ENCODE peak calls at places on chromosomes 16 and 17, in five cellular contexts. One of them, this sample, is unnamed.

GRCh38 chr16:77961811-77962210 is 60.5 kb upstream of the CLEC3A start:
- DNase-seq in heart right ventricle: no peak
- DNase-seq in tibial artery: no peak
- DNase-seq in cardiac muscle cell: no peak
- DNase-seq in pancreas: no peak
- DNase-seq in this sample: no peak

GRCh38 chr16:69855587-69855986 is 93.5 kb downstream of the WWP2 start:
- DNase-seq in tibial artery: no peak
- DNase-seq in cardiac muscle cell: peak; percentile 21
- DNase-seq in pancreas: no peak
- DNase-seq in heart right ventricle: no peak
- DNase-seq in this sample: no peak

GRCh38 chr16:22736791-22737190 is 77.2 kb upstream of the HS3ST2 start:
- DNase-seq in pancreas: no peak
- DNase-seq in tibial artery: no peak
- DNase-seq in heart right ventricle: no peak
- DNase-seq in cardiac muscle cell: no peak
- DNase-seq in this sample: no peak

GRCh38 chr17:63838586-63839184 is 3.8 kb downstream of the SMARCD2 start:
- DNase-seq in pancreas: peak; percentile 78
- DNase-seq in cardiac muscle cell: peak; percentile 94
- DNase-seq in tibial artery: peak; percentile 98
- DNase-seq in heart right ventricle: peak; percentile 90
- DNase-seq in this sample: peak; percentile 98

GRCh38 chr17:38418693-38419507 is 9.4 kb upstream of the ARHGAP23 start:
- DNase-seq in pancreas: no peak
- DNase-seq in tibial artery: no peak
- DNase-seq in heart right ventricle: no peak
- DNase-seq in cardiac muscle cell: no peak
- DNase-seq in this sample: no peak

GRCh38 chr17:46873941-46874645 is 22.7 kb downstream of the WNT9B start:
- DNase-seq in tibial artery: no peak
- DNase-seq in cardiac muscle cell: no peak
- DNase-seq in pancreas: no peak
- DNase-seq in heart right ventricle: no peak
- DNase-seq in this sample: no peak

GRCh38 chr17:14069251-14069981 is at the start of gene COX10:
- DNase-seq in cardiac muscle cell: peak; percentile 86
- DNase-seq in pancreas: peak; percentile 95
- DNase-seq in heart right ventricle: peak; percentile 89
- DNase-seq in tibial artery: peak; percentile 82
- DNase-seq in this sample: peak; percentile 87

GRCh38 chr16:77794586-77794985 is 6.2 kb downstream of the VAT1L start:
- DNase-seq in pancreas: no peak
- DNase-seq in heart right ventricle: no peak
- DNase-seq in cardiac muscle cell: peak; percentile 17
- DNase-seq in tibial artery: no peak
- DNase-seq in this sample: no peak

GRCh38 chr17:55576237-55576998 is 65.2 kb upstream of the SMIM36 start:
- DNase-seq in cardiac muscle cell: peak; percentile 76
- DNase-seq in tibial artery: peak; percentile 56
- DNase-seq in heart right ventricle: no peak
- DNase-seq in pancreas: no peak
- DNase-seq in this sample: no peak

GRCh38 chr17:38511126-38512108 is 83.2 kb downstream of the ARHGAP23 start:
- DNase-seq in tibial artery: no peak
- DNase-seq in heart right ventricle: no peak
- DNase-seq in pancreas: no peak
- DNase-seq in cardiac muscle cell: peak; percentile 51
- DNase-seq in this sample: peak; percentile 16

GRCh38 chr17:74981979-74982662 is 5.3 kb upstream of the CDR2L start:
- DNase-seq in pancreas: peak; percentile 88
- DNase-seq in heart right ventricle: peak; percentile 81
- DNase-seq in tibial artery: peak; percentile 59
- DNase-seq in cardiac muscle cell: peak; percentile 59
- DNase-seq in this sample: peak; percentile 86

GRCh38 chr17:76506408-76507328 is 5.4 kb upstream of the RHBDF2 start:
- DNase-seq in tibial artery: peak; percentile 82
- DNase-seq in cardiac muscle cell: peak; percentile 71
- DNase-seq in heart right ventricle: peak; percentile 87
- DNase-seq in pancreas: peak; percentile 95
- DNase-seq in this sample: peak; percentile 73

GRCh38 chr17:21298056-21298982 is 13.8 kb downstream of the MAP2K3 start:
- DNase-seq in cardiac muscle cell: no peak
- DNase-seq in heart right ventricle: no peak
- DNase-seq in tibial artery: no peak
- DNase-seq in pancreas: peak; percentile 58
- DNase-seq in this sample: no peak

GRCh38 chr17:13209091-13209490 is 191.3 kb upstream of the ELAC2 start:
- DNase-seq in pancreas: no peak
- DNase-seq in tibial artery: no peak
- DNase-seq in cardiac muscle cell: peak; percentile 55
- DNase-seq in heart right ventricle: no peak
- DNase-seq in this sample: no peak

GRCh38 chr16:87144232-87144631 is 173.0 kb downstream of the C16orf95 start:
- DNase-seq in cardiac muscle cell: no peak
- DNase-seq in heart right ventricle: no peak
- DNase-seq in tibial artery: no peak
- DNase-seq in pancreas: no peak
- DNase-seq in this sample: no peak

DNA sequence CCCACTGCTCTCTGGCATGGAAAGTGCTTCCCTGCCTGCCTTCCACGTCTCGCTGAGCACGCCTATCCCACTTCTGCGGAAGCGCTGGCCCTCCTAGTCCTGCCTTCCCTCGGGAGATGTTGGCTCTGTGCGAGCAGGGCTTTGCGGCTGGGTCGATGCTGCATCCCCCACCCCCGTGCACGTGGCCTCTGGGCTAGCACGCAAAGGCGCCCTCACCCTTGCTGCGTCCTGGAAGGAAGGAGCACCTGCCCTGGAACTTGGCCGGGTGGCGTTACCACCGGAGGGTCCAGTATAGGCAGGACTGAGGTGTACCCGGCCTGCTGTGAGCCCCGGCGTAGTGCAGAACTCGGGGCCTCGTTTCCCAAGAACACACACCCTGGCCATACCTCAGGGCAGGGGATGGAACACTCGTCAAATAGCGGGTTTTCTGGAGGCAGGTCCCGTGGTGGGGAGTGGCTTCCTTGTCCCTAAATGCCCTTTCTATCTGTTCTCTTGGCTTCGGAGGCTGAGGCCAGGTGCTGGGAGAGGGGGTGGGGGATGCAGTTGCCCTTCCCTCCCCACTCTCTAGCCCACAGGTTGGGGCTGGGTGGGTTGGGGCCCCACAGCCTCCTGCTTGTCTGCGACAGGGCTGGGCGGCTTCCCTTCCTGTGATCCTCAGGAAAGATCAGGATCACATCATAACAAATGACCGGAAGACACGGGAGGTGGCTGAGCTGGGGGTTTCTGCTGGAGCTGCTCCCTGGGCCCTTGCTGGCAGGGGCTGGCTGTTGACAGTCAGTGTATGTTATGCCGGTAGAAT is 17.4 kb downstream of the BAIAP2 start:
- DNase-seq in heart right ventricle: no peak
- DNase-seq in cardiac muscle cell: no peak
- DNase-seq in pancreas: no peak
- DNase-seq in tibial artery: no peak
- DNase-seq in this sample: no peak
- TF ChIP-seq CTCF in heart right ventricle: no peak
- TF ChIP-seq CTCF in cardiac muscle cell: no peak
- TF ChIP-seq CTCF in pancreas: no peak
- TF ChIP-seq CTCF in tibial artery: no peak
- TF ChIP-seq CTCF in this sample: no peak

GRCh38 chr17:31508310-31509094 is 117.0 kb downstream of the RAB11FIP4 start:
- DNase-seq in cardiac muscle cell: peak; percentile 25
- DNase-seq in heart right ventricle: no peak
- DNase-seq in pancreas: no peak
- DNase-seq in tibial artery: no peak
- DNase-seq in this sample: no peak
- H3K4me1 ChIP-seq in cardiac muscle cell: peaks cover 19% of the 10 kb centered on the region
- H3K4me1 ChIP-seq in heart right ventricle: peaks cover 16% of the 10 kb centered on the region
- H3K4me1 ChIP-seq in pancreas: peaks cover 25% of the 10 kb centered on the region
- H3K4me1 ChIP-seq in tibial artery: no peaks in the 10 kb centered on the region
- H3K4me1 ChIP-seq in this sample: no peaks in the 10 kb centered on the region

GRCh38 chr17:18321309-18321708 is 6.2 kb downstream of the SMCR8 start:
- DNase-seq in tibial artery: no peak
- DNase-seq in heart right ventricle: no peak
- DNase-seq in cardiac muscle cell: peak; percentile 43
- DNase-seq in pancreas: no peak
- DNase-seq in this sample: no peak
- TF ChIP-seq CTCF in tibial artery: peak; percentile 9
- TF ChIP-seq CTCF in heart right ventricle: no peak
- TF ChIP-seq CTCF in cardiac muscle cell: peak; percentile 20
- TF ChIP-seq CTCF in pancreas: no peak
- TF ChIP-seq CTCF in this sample: no peak

GRCh38 chr16:66515543-66516171 is 34.3 kb downstream of the TK2 start:
- DNase-seq in tibial artery: peak; percentile 56
- DNase-seq in heart right ventricle: no peak
- DNase-seq in pancreas: peak; percentile 50
- DNase-seq in cardiac muscle cell: peak; percentile 84
- DNase-seq in this sample: no peak
- H3K4me1 ChIP-seq in tibial artery: peaks cover 10% of the 10 kb centered on the region
- H3K4me1 ChIP-seq in heart right ventricle: peaks cover 78% of the 10 kb centered on the region
- H3K4me1 ChIP-seq in pancreas: peaks cover 51% of the 10 kb centered on the region
- H3K4me1 ChIP-seq in cardiac muscle cell: no peaks in the 10 kb centered on the region
- H3K4me1 ChIP-seq in this sample: peaks cover 51% of the 10 kb centered on the region

GRCh38 chr17:80474231-80474932 is 2.0 kb downstream of the NPTX1 start:
- DNase-seq in tibial artery: no peak
- DNase-seq in cardiac muscle cell: peak; percentile 21
- DNase-seq in pancreas: no peak
- DNase-seq in heart right ventricle: no peak
- DNase-seq in this sample: no peak
- TF ChIP-seq CTCF in tibial artery: no peak
- TF ChIP-seq CTCF in cardiac muscle cell: peak; percentile 5
- TF ChIP-seq CTCF in pancreas: no peak
- TF ChIP-seq CTCF in heart right ventricle: no peak
- TF ChIP-seq CTCF in this sample: no peak

GRCh38 chr17:61399131-61400057 is at the start of gene TBX2:
- DNase-seq in heart right ventricle: peak; percentile 84
- DNase-seq in pancreas: peak; percentile 65
- DNase-seq in cardiac muscle cell: peak; percentile 96
- DNase-seq in tibial artery: peak; percentile 87
- DNase-seq in this sample: peak; percentile 65
- H3K4me1 ChIP-seq in heart right ventricle: peaks cover 25% of the 10 kb centered on the region
- H3K4me1 ChIP-seq in pancreas: peaks cover 13% of the 10 kb centered on the region
- H3K4me1 ChIP-seq in cardiac muscle cell: peaks cover 22% of the 10 kb centered on the region
- H3K4me1 ChIP-seq in tibial artery: no peaks in the 10 kb centered on the region
- H3K4me1 ChIP-seq in this sample: peaks cover 38% of the 10 kb centered on the region

DNA sequence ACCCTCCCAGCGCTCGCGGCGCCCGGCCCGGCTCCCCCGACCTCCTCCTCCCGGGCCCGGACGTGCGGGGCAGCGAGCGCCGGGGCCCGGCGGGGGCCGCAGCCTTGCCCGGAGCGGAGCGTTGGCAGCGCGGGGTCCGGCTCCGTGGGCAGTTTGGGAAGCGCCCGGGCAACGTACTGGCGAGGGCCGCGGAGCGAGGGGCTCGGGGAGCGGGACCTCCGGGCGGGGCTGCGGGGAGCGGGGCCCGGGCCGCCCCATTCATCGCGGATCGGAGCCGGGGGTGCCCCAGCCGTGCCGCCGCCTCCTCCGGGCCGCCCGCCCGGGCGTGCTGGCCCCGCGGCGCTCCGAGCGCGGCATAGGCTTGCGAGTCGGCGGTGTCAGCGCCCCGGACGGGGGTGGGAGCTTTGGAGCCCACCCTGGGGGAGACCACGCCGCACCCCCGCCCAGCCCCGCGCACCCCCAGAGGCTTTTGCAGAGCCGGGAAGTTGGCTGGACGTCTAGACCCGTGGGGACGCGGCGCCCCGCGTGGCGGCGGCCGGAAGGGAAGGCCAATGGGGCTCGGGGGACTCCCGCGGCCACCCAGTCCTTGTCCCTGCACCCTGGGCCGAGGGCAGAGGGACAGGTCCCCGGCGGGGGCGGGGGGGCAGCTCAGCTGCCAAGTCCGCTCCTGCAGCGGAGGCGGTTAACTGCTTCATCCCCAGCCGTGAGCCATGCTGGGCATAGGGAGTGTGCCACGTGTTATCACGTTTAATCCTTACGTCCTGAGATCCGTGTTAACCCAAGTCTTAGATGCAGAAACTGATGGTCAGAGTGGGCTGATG is 852 bp downstream of the ZNF469 start:
- DNase-seq in tibial artery: no peak
- DNase-seq in pancreas: peak; percentile 71
- DNase-seq in cardiac muscle cell: peak; percentile 53
- DNase-seq in heart right ventricle: peak; percentile 61
- DNase-seq in this sample: no peak
- TF ChIP-seq CTCF in tibial artery: peak; percentile 67
- TF ChIP-seq CTCF in pancreas: peak; percentile 32
- TF ChIP-seq CTCF in cardiac muscle cell: peak; percentile 68
- TF ChIP-seq CTCF in heart right ventricle: peak; percentile 40
- TF ChIP-seq CTCF in this sample: peak; percentile 44

GRCh38 chr16:27229891-27230470 is 26.7 kb downstream of the KDM8 start:
- DNase-seq in pancreas: peak; percentile 52
- DNase-seq in heart right ventricle: no peak
- DNase-seq in cardiac muscle cell: no peak
- DNase-seq in tibial artery: no peak
- DNase-seq in this sample: no peak
- H3K4me1 ChIP-seq in pancreas: peaks cover 23% of the 10 kb centered on the region
- H3K4me1 ChIP-seq in heart right ventricle: peaks cover 14% of the 10 kb centered on the region
- H3K4me1 ChIP-seq in cardiac muscle cell: peaks cover 21% of the 10 kb centered on the region
- H3K4me1 ChIP-seq in tibial artery: no peaks in the 10 kb centered on the region
- H3K4me1 ChIP-seq in this sample: peaks cover 7% of the 10 kb centered on the region

This sample was measured in adrenal gland.